ENCODE peak calls at places on chromosomes 13 and 19, in four cellular contexts. X is nephron progenitor cell, Y is KG1, O is uterus. C is an unnamed sample.

GRCh38 chr13:109781384-109782065 is 4.9 kb downstream of the IRS2 start:
- DNase-seq in O (peak; percentile 20), Y (no peak), X (no peak), C (no peak)

GRCh38 chr19:19661675-19662251 is 1.7 kb downstream of the ATP13A1 start:
- DNase-seq in Y (no peak), O (no peak), X (no peak), C (peak; percentile 63)

GRCh38 chr19:17671906-17672305 is 16.2 kb downstream of the UNC13A start:
- DNase-seq in X (no peak), Y (no peak), O (no peak), C (no peak)

GRCh38 chr13:59677966-59678814 is 485.5 kb downstream of the DIAPH3 start:
- DNase-seq in O (no peak), X (no peak), Y (peak; percentile 27), C (peak; percentile 57)

GRCh38 chr19:49851456-49852259 is 699 bp downstream of the PTOV1 start:
- DNase-seq in O (peak; percentile 51), X (peak; percentile 72), Y (no peak), C (no peak)

GRCh38 chr13:79290595-79291244 is 115.3 kb downstream of the RBM26 start:
- DNase-seq in X (no peak), O (no peak), Y (no peak), C (no peak)

GRCh38 chr19:54137913-54138776 is 583 bp downstream of the CNOT3 start:
- DNase-seq in X (peak; percentile 60), O (peak; percentile 40), Y (no peak), C (no peak)

GRCh38 chr19:7743425-7743841 is 3.9 kb downstream of the CD209 start:
- DNase-seq in X (no peak), Y (no peak), O (no peak), C (no peak)

GRCh38 chr13:96994030-96994848 is at the start of gene OXGR1:
- DNase-seq in X (peak; percentile 48), Y (no peak), O (no peak), C (no peak)

GRCh38 chr19:42117076-42117475 is 15.2 kb downstream of the POU2F2 start:
- DNase-seq in O (no peak), Y (no peak), X (no peak), C (no peak)

GRCh38 chr19:46606681-46607440 is 5.7 kb downstream of the CALM3 start:
- DNase-seq in O (no peak), Y (no peak), X (no peak), C (no peak)

GRCh38 chr13:47726394-47726793 is 274.7 kb downstream of the SUCLA2 start:
- DNase-seq in Y (no peak), X (no peak), O (no peak), C (no peak)

GRCh38 chr19:47523473-47523872 is 8.6 kb upstream of the NAPA start:
- DNase-seq in O (no peak), X (no peak), Y (no peak), C (no peak)

GRCh38 chr19:2962018-2962670 is 15.2 kb upstream of the TLE6 start:
- DNase-seq in X (peak; percentile 61), Y (peak; percentile 67), O (no peak), C (peak; percentile 66)

GRCh38 chr13:24063281-24063851 is 97.2 kb upstream of the SPATA13 start:
- DNase-seq in Y (no peak), O (peak; percentile 43), X (no peak), C (no peak)

GRCh38 chr19:49064768-49065611 is at the start of gene NTF4:
- DNase-seq in O (no peak), X (peak; percentile 87), Y (no peak), C (no peak)

GRCh38 chr19:2135474-2136402 is 15.6 kb downstream of the AP3D1 start:
- DNase-seq in O (no peak), Y (no peak), X (no peak), C (no peak)

GRCh38 chr19:35828694-35829301 is 16.2 kb upstream of the PRODH2 start:
- DNase-seq in O (peak; percentile 31), X (peak; percentile 94), Y (peak; percentile 21), C (peak; percentile 9)

GRCh38 chr19:12884926-12885748 is 1.9 kb downstream of the KLF1 start:
- DNase-seq in Y (peak; percentile 25), X (peak; percentile 71), O (no peak), C (peak; percentile 43)

GRCh38 chr19:15702590-15702930 is 25.3 kb upstream of the OR10H2 start:
- DNase-seq in Y (peak; percentile 29), X (no peak), O (peak; percentile 60), C (peak; percentile 95)

C was measured in AML-193.